ENCODE peak calls at places on chromosomes 6 and 20, in four cellular contexts. A is cardiac muscle cell, S is heart left ventricle, P is H1. R is an unnamed sample.
A peak's percentile ranks its signal among the peaks of the same experiment; 100 is the strongest.

GRCh38 chr20:24148372-24148771 is 159.8 kb upstream of the GGTLC1 start:
- DNase-seq in S (no peak), A (no peak), P (peak; percentile 14), R (no peak)

GRCh38 chr20:25280051-25280573 is 32.2 kb downstream of the PYGB start:
- DNase-seq in A (no peak), S (peak; percentile 20), P (peak; percentile 37), R (no peak)

GRCh38 chr6:48074368-48074767 is 36.6 kb downstream of the PTCHD4 start:
- DNase-seq in P (no peak), S (no peak), A (no peak), R (no peak)

GRCh38 chr20:25389858-25390537 is 637 bp downstream of the ABHD12 start:
- DNase-seq in P (peak; percentile 69), A (peak; percentile 74), S (peak; percentile 49), R (peak; percentile 53)

GRCh38 chr20:44703183-44703925 is 11.8 kb upstream of the CCN5 start:
- DNase-seq in S (no peak), P (no peak), A (no peak), R (no peak)

GRCh38 chr6:44071670-44072451 is 55.4 kb downstream of the MRPL14 start:
- DNase-seq in A (no peak), P (no peak), S (no peak), R (no peak)

GRCh38 chr20:760751-761417 is 7.4 kb downstream of the SLC52A3 start:
- DNase-seq in P (peak; percentile 94), A (peak; percentile 70), S (no peak), R (peak; percentile 42)

GRCh38 chr20:59221881-59222238 is 58.2 kb downstream of the ZNF831 start:
- DNase-seq in S (no peak), P (no peak), A (no peak), R (no peak)

GRCh38 chr6:134689676-134690447 is 260.0 kb downstream of the ALDH8A1 start:
- DNase-seq in A (no peak), S (peak; percentile 67), P (no peak), R (no peak)

GRCh38 chr20:17525132-17525531 is 6.0 kb downstream of the BFSP1 start:
- DNase-seq in P (no peak), A (no peak), S (no peak), R (no peak)

GRCh38 chr20:38123021-38123587 is 42.0 kb downstream of the TGM2 start:
- DNase-seq in S (peak; percentile 2), A (no peak), P (peak; percentile 43), R (no peak)

GRCh38 chr6:103177800-103178199 is 1681.9 kb downstream of the HACE1 start:
- DNase-seq in A (no peak), P (no peak), S (no peak), R (no peak)

GRCh38 chr20:4195499-4195898 is 180.1 kb upstream of the RNF24 start:
- DNase-seq in S (no peak), A (peak; percentile 52), P (peak; percentile 77), R (peak; percentile 48)

GRCh38 chr6:30443657-30444450 is 45.5 kb upstream of the HLA-E start:
- DNase-seq in P (no peak), A (no peak), S (no peak), R (peak; percentile 50)

GRCh38 chr6:17269840-17270239 is 11.3 kb upstream of the RBM24 start:
- DNase-seq in A (no peak), S (no peak), P (no peak), R (no peak)

GRCh38 chr20:43667341-43668132 is 623 bp downstream of the MYBL2 start:
- DNase-seq in S (no peak), P (peak; percentile 68), A (peak; percentile 9), R (peak; percentile 65)

GRCh38 chr6:31094389-31094881 is 17.9 kb downstream of the C6orf15 start:
- DNase-seq in P (no peak), S (no peak), A (no peak), R (no peak)

GRCh38 chr20:50820515-50821256 is 25.8 kb downstream of the BCAS4 start:
- DNase-seq in P (no peak), A (no peak), S (no peak), R (no peak)

GRCh38 chr6:24332306-24332705 is 25.6 kb downstream of the DCDC2 start:
- DNase-seq in P (no peak), A (no peak), S (no peak), R (peak; percentile 27)

GRCh38 chr6:34239240-34239825 is 2.7 kb downstream of the HMGA1 start:
- DNase-seq in A (no peak), S (no peak), P (no peak), R (no peak)

GRCh38 chr20:13025181-13025580 is 16.4 kb downstream of the SPTLC3 start:
- DNase-seq in S (no peak), A (no peak), P (no peak), R (no peak)

DNA sequence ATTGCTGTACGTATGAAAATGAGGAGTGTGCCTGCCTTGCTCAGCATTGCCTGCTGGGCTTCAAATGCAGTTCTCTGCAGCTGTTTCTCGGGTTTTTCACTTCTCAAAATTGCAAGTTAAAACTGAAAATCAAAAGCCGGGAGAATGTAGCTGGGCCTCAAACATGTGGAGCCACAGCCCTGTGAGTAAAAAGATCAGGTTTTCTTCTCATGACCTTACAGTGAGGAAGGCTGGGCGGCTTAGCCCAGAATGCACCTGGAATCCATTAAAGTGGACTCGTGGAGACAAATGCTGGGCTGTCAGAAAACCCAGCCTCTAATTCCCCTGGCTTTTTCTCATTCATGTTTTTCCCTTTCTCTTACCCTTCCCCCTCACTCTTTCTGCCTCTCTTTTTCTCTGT is 34.4 kb downstream of the DSE start:
- DNase-seq in S (no peak), A (peak; percentile 7), P (no peak), R (no peak)
- H3K27ac ChIP-seq in S (no peak overlapping the region), A (no peak overlapping the region), P (no peak overlapping the region), R (no peak overlapping the region)

GRCh38 chr6:20327141-20327540 is 74.5 kb upstream of the E2F3 start:
- DNase-seq in A (no peak), P (no peak), S (no peak), R (no peak)
- TF ChIP-seq CTCF in A (no peak), P (no peak), S (no peak), R (no peak)

GRCh38 chr6:87829622-87830121 is 127.6 kb upstream of the AKIRIN2 start:
- DNase-seq in S (no peak), P (no peak), A (no peak), R (no peak)
- H3K27ac ChIP-seq in S (no peak overlapping the region), P (no peak overlapping the region), A (no peak overlapping the region), R (no peak overlapping the region)

GRCh38 chr20:63517376-63518309 is 2.9 kb upstream of the PPDPF start:
- DNase-seq in S (no peak), P (no peak), A (no peak), R (no peak)

GRCh38 chr20:63520594-63520938 is at the start of gene PPDPF:
- DNase-seq in P (peak; percentile 88), S (peak; percentile 88), A (peak; percentile 89), R (peak; percentile 100)

GRCh38 chr20:63518946-63519764 is 1.4 kb upstream of the PPDPF start:
- DNase-seq in S (peak; percentile 35), A (no peak), P (peak; percentile 60), R (no peak)

GRCh38 chr20:63519765-63520593 is 586 bp upstream of the PPDPF start:
- DNase-seq in S (peak; percentile 80), P (peak; percentile 86), A (peak; percentile 78), R (peak; percentile 80)

GRCh38 chr20:63518351-63518861 is 2.2 kb upstream of the PPDPF start:
- DNase-seq in P (peak; percentile 59), S (peak; percentile 20), A (no peak), R (no peak)
- TF ChIP-seq CTCF in P (no peak), S (no peak), A (no peak), R (no peak)

GRCh38 chr6:15792842-15793241 is 130.0 kb upstream of the DTNBP1 start:
- DNase-seq in A (no peak), P (no peak), S (no peak), R (no peak)

GRCh38 chr6:15796130-15796766 is 133.4 kb upstream of the DTNBP1 start:
- DNase-seq in A (no peak), P (no peak), S (peak; percentile 57), R (no peak)

GRCh38 chr6:15791401-15792137 is 128.7 kb upstream of the DTNBP1 start:
- DNase-seq in S (no peak), A (no peak), P (no peak), R (no peak)

GRCh38 chr6:15793288-15793687 is 130.5 kb upstream of the DTNBP1 start:
- DNase-seq in P (no peak), S (no peak), A (no peak), R (peak; percentile 55)

GRCh38 chr6:15793826-15794225 is 131.0 kb upstream of the DTNBP1 start:
- DNase-seq in P (no peak), S (no peak), A (no peak), R (no peak)
- H3K27ac ChIP-seq in P (no peak overlapping the region), S (no peak overlapping the region), A (no peak overlapping the region), R (no peak overlapping the region)

DNA sequence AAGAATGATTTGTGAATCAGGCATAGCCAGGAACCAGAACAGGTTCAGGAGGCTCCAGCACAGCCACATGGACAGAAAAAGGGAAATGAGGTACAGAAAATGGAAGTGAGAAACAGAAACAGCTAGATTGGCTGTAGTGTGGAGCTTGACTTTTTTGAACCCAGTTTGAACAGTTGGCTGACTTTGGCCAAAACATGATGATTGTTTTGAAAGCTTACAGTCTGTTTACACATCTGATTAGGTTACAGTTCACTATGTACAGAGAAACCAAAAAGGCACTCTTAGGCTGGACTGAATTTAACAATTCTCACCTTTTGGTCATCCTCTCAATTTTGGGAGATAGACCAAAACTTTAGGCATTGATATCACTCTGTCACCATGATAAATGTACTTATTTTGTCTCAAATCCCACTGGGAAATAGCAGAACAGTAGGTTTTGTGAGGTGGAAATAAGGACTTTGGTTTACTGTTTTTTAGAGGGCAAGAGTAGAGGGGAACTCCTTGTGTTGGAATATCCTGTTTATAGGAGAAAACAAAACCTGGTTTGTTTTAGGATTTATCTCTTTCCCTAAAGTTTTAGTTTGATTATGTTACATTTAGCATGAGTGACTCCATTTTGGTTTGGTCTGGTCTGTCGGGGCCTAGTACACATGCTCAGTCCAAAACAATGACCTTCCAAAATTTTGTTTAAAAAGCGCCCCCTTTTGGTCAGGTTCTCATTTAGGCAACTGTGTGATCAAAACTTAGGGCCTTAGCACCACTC is 123.1 kb downstream of the OLIG3 start:
- DNase-seq in S (no peak), A (no peak), P (no peak), R (no peak)
- TF ChIP-seq CTCF in S (no peak), A (peak; percentile 17), P (no peak), R (no peak)

R was measured in RWPE1.